ENCODE peak calls at places on chromosome 16, in five cellular contexts. O is nephron progenitor cell; X is tibial nerve; R is activated T-helper 9 cell treated with anti-CD3 and anti-CD28 coated beads, Interleukin-2, amount 50 U/mL, for 16 hours; Q is M059J. V is an unnamed sample.

GRCh38 chr16:75254359-75254837 is 3.0 kb upstream of the BCAR1 start:
- DNase-seq in O (peak), R (no peak), Q (peak), X (no peak), V (no peak)

GRCh38 chr16:81539009-81539820 is 94.6 kb downstream of the CMIP start:
- DNase-seq in O (no peak), X (no peak), Q (no peak), R (no peak), V (no peak)

GRCh38 chr16:67388191-67388590 is 5.1 kb downstream of the TPPP3 start:
- DNase-seq in R (no peak), O (no peak), Q (no peak), X (no peak), V (no peak)

GRCh38 chr16:30972872-30973271 is 12.1 kb upstream of the HSD3B7 start:
- DNase-seq in O (no peak), Q (no peak), R (no peak), X (no peak), V (no peak)

GRCh38 chr16:68111379-68111778 is 26.2 kb downstream of the NFATC3 start:
- DNase-seq in R (no peak), Q (no peak), X (no peak), O (no peak), V (no peak)

GRCh38 chr16:8048433-8048832 is 541.9 kb downstream of the TMEM114 start:
- DNase-seq in Q (no peak), R (no peak), O (no peak), X (no peak), V (no peak)

GRCh38 chr16:79093554-79093967 is 507.0 kb downstream of the MAF start:
- DNase-seq in Q (no peak), X (no peak), O (no peak), R (peak), V (no peak)

GRCh38 chr16:10178079-10178478 is 4.1 kb downstream of the GRIN2A start:
- DNase-seq in R (no peak), X (no peak), Q (peak), O (no peak), V (no peak)

GRCh38 chr16:52251495-52251894 is 295.4 kb downstream of the TOX3 start:
- DNase-seq in X (no peak), R (no peak), Q (peak), O (no peak), V (no peak)